ENCODE peak calls at places on chromosomes 6 and 20, in ten cellular contexts. One of them, this sample, is unnamed.

GRCh38 chr6:52729594-52729993 is 33.7 kb downstream of the GSTA2 start:
- DNase-seq in esophagus muscularis mucosa: no peak
- DNase-seq in endothelial cell of umbilical vein: no peak
- DNase-seq in psoas muscle: no peak
- DNase-seq in endodermal cell: no peak
- DNase-seq in BJ: no peak
- DNase-seq in IMR-90: no peak
- DNase-seq in fibroblast of lung: no peak
- DNase-seq in mammary epithelial cell: no peak
- DNase-seq in heart left ventricle: no peak
- DNase-seq in this sample: no peak

GRCh38 chr6:26022737-26023136 is 60.1 kb downstream of the TRIM38 start:
- DNase-seq in BJ: no peak
- DNase-seq in endothelial cell of umbilical vein: no peak
- DNase-seq in heart left ventricle: no peak
- DNase-seq in psoas muscle: no peak
- DNase-seq in fibroblast of lung: no peak
- DNase-seq in endodermal cell: no peak
- DNase-seq in IMR-90: no peak
- DNase-seq in mammary epithelial cell: no peak
- DNase-seq in esophagus muscularis mucosa: no peak
- DNase-seq in this sample: no peak

GRCh38 chr20:25389858-25390537 is 637 bp downstream of the ABHD12 start:
- DNase-seq in IMR-90: no peak
- DNase-seq in mammary epithelial cell: no peak
- DNase-seq in BJ: no peak
- DNase-seq in esophagus muscularis mucosa: no peak
- DNase-seq in heart left ventricle: peak; percentile 49
- DNase-seq in psoas muscle: peak; percentile 37
- DNase-seq in endothelial cell of umbilical vein: peak; percentile 34
- DNase-seq in endodermal cell: peak; percentile 82
- DNase-seq in fibroblast of lung: no peak
- DNase-seq in this sample: no peak

GRCh38 chr6:127022297-127022696 is 96.2 kb upstream of the RSPO3 start:
- DNase-seq in heart left ventricle: no peak
- DNase-seq in endodermal cell: no peak
- DNase-seq in endothelial cell of umbilical vein: no peak
- DNase-seq in mammary epithelial cell: no peak
- DNase-seq in IMR-90: no peak
- DNase-seq in esophagus muscularis mucosa: no peak
- DNase-seq in fibroblast of lung: peak; percentile 66
- DNase-seq in psoas muscle: no peak
- DNase-seq in BJ: peak; percentile 5
- DNase-seq in this sample: no peak

GRCh38 chr6:42068173-42068572 is 17.8 kb downstream of the TAF8 start:
- DNase-seq in heart left ventricle: peak; percentile 75
- DNase-seq in IMR-90: no peak
- DNase-seq in endothelial cell of umbilical vein: no peak
- DNase-seq in BJ: no peak
- DNase-seq in endodermal cell: no peak
- DNase-seq in psoas muscle: no peak
- DNase-seq in fibroblast of lung: no peak
- DNase-seq in mammary epithelial cell: no peak
- DNase-seq in esophagus muscularis mucosa: no peak
- DNase-seq in this sample: no peak

GRCh38 chr20:31945319-31945718 is 6.5 kb downstream of the PDRG1 start:
- DNase-seq in esophagus muscularis mucosa: no peak
- DNase-seq in IMR-90: no peak
- DNase-seq in BJ: no peak
- DNase-seq in psoas muscle: no peak
- DNase-seq in mammary epithelial cell: no peak
- DNase-seq in endodermal cell: no peak
- DNase-seq in fibroblast of lung: no peak
- DNase-seq in heart left ventricle: no peak
- DNase-seq in endothelial cell of umbilical vein: no peak
- DNase-seq in this sample: no peak

GRCh38 chr6:139638179-139638872 is 263.9 kb upstream of the CITED2 start:
- DNase-seq in endothelial cell of umbilical vein: no peak
- DNase-seq in psoas muscle: no peak
- DNase-seq in endodermal cell: no peak
- DNase-seq in mammary epithelial cell: no peak
- DNase-seq in BJ: no peak
- DNase-seq in fibroblast of lung: no peak
- DNase-seq in IMR-90: no peak
- DNase-seq in heart left ventricle: no peak
- DNase-seq in esophagus muscularis mucosa: no peak
- DNase-seq in this sample: no peak

GRCh38 chr20:2402271-2402980 is 21.7 kb downstream of the TGM6 start:
- DNase-seq in fibroblast of lung: peak; percentile 10
- DNase-seq in heart left ventricle: no peak
- DNase-seq in esophagus muscularis mucosa: peak; percentile 82
- DNase-seq in mammary epithelial cell: peak; percentile 68
- DNase-seq in endothelial cell of umbilical vein: peak; percentile 40
- DNase-seq in IMR-90: peak; percentile 51
- DNase-seq in psoas muscle: no peak
- DNase-seq in BJ: peak; percentile 0
- DNase-seq in endodermal cell: no peak
- DNase-seq in this sample: no peak

GRCh38 chr6:31651602-31652191 is 764 bp downstream of the BAG6 start:
- DNase-seq in mammary epithelial cell: peak; percentile 76
- DNase-seq in esophagus muscularis mucosa: peak; percentile 96
- DNase-seq in heart left ventricle: peak; percentile 82
- DNase-seq in BJ: no peak
- DNase-seq in endothelial cell of umbilical vein: peak; percentile 84
- DNase-seq in endodermal cell: no peak
- DNase-seq in IMR-90: peak; percentile 80
- DNase-seq in psoas muscle: no peak
- DNase-seq in fibroblast of lung: peak; percentile 77
- DNase-seq in this sample: peak; percentile 31

GRCh38 chr6:138485586-138486248 is 13.6 kb downstream of the NHSL1 start:
- DNase-seq in endothelial cell of umbilical vein: peak; percentile 36
- DNase-seq in BJ: no peak
- DNase-seq in esophagus muscularis mucosa: no peak
- DNase-seq in IMR-90: no peak
- DNase-seq in psoas muscle: no peak
- DNase-seq in endodermal cell: peak; percentile 66
- DNase-seq in heart left ventricle: no peak
- DNase-seq in mammary epithelial cell: no peak
- DNase-seq in fibroblast of lung: no peak
- DNase-seq in this sample: no peak

GRCh38 chr20:50450961-50451752 is 59.0 kb upstream of the PTPN1 start:
- DNase-seq in heart left ventricle: peak; percentile 50
- DNase-seq in IMR-90: peak; percentile 46
- DNase-seq in esophagus muscularis mucosa: no peak
- DNase-seq in BJ: no peak
- DNase-seq in mammary epithelial cell: peak; percentile 37
- DNase-seq in endodermal cell: peak; percentile 94
- DNase-seq in endothelial cell of umbilical vein: no peak
- DNase-seq in psoas muscle: peak; percentile 41
- DNase-seq in fibroblast of lung: peak; percentile 77
- DNase-seq in this sample: no peak

GRCh38 chr20:36175475-36175995 is 21.0 kb downstream of the EPB41L1 start:
- DNase-seq in psoas muscle: no peak
- DNase-seq in IMR-90: no peak
- DNase-seq in fibroblast of lung: no peak
- DNase-seq in mammary epithelial cell: no peak
- DNase-seq in endothelial cell of umbilical vein: no peak
- DNase-seq in endodermal cell: no peak
- DNase-seq in esophagus muscularis mucosa: no peak
- DNase-seq in heart left ventricle: no peak
- DNase-seq in BJ: no peak
- DNase-seq in this sample: no peak

GRCh38 chr6:159535629-159536028 is 157.4 kb downstream of the SOD2 start:
- DNase-seq in IMR-90: no peak
- DNase-seq in endodermal cell: no peak
- DNase-seq in BJ: no peak
- DNase-seq in endothelial cell of umbilical vein: no peak
- DNase-seq in heart left ventricle: no peak
- DNase-seq in psoas muscle: no peak
- DNase-seq in esophagus muscularis mucosa: peak; percentile 83
- DNase-seq in mammary epithelial cell: no peak
- DNase-seq in fibroblast of lung: no peak
- DNase-seq in this sample: no peak

DNA sequence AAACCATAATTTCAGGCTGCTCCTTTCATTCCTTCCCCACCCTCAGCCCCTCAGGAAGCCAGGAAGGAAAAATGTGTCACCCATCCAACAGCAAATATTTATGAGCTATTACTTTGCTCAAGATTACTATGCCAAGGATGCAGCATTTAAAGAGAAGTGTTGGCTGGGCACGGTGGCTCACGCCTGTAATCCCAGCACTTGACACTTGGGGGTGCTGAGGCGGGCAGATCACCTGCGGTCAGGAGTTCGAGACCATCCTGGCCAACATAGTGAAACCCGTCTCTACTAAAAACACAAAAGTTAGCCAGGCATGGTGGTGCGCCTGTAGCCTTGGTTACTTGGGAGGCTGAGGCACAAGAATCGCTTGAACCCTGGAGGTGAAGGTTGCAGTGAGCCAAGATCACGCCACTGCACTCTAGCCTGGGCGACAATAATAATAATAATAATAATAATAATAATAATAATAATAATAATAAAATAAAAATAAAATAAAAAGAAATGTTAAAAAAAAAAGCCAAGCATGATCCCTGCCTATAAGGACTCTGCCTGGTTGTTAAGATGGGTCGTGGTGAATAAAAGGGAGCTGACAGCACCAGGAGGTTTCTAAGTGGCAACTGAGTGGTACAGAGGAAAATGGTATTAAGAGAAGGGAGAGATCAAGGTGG is 20.5 kb upstream of the TIAM2 start:
- DNase-seq in endodermal cell: peak; percentile 70
- DNase-seq in heart left ventricle: no peak
- DNase-seq in IMR-90: no peak
- DNase-seq in BJ: no peak
- DNase-seq in fibroblast of lung: no peak
- DNase-seq in psoas muscle: no peak
- DNase-seq in mammary epithelial cell: no peak
- DNase-seq in esophagus muscularis mucosa: no peak
- DNase-seq in endothelial cell of umbilical vein: peak; percentile 24
- DNase-seq in this sample: no peak
- TF ChIP-seq CTCF in endodermal cell: peak; percentile 64
- TF ChIP-seq CTCF in heart left ventricle: no peak
- TF ChIP-seq CTCF in IMR-90: no peak
- TF ChIP-seq CTCF in BJ: no peak
- TF ChIP-seq CTCF in fibroblast of lung: no peak
- TF ChIP-seq CTCF in psoas muscle: no peak
- TF ChIP-seq CTCF in mammary epithelial cell: no peak
- TF ChIP-seq CTCF in esophagus muscularis mucosa: no peak
- TF ChIP-seq CTCF in endothelial cell of umbilical vein: peak; percentile 15
- TF ChIP-seq CTCF in this sample: no peak

GRCh38 chr6:134171517-134171916 is 119.1 kb upstream of the SLC2A12 start:
- DNase-seq in fibroblast of lung: peak; percentile 18
- DNase-seq in heart left ventricle: no peak
- DNase-seq in psoas muscle: no peak
- DNase-seq in IMR-90: peak; percentile 49
- DNase-seq in endothelial cell of umbilical vein: no peak
- DNase-seq in BJ: no peak
- DNase-seq in endodermal cell: no peak
- DNase-seq in esophagus muscularis mucosa: no peak
- DNase-seq in mammary epithelial cell: peak; percentile 41
- DNase-seq in this sample: no peak
- H3K4me3 ChIP-seq in fibroblast of lung: peak overlapping the region; percentile 11
- H3K4me3 ChIP-seq in heart left ventricle: no peak overlapping the region
- H3K4me3 ChIP-seq in psoas muscle: peak overlapping the region; percentile 90
- H3K4me3 ChIP-seq in IMR-90: peak overlapping the region; percentile 62
- H3K4me3 ChIP-seq in endothelial cell of umbilical vein: peak overlapping the region; percentile 98
- H3K4me3 ChIP-seq in BJ: peak overlapping the region; percentile 79
- H3K4me3 ChIP-seq in endodermal cell: no peak overlapping the region
- H3K4me3 ChIP-seq in esophagus muscularis mucosa: peak overlapping the region; percentile 66
- H3K4me3 ChIP-seq in mammary epithelial cell: peak overlapping the region; percentile 97
- H3K4me3 ChIP-seq in this sample: peak overlapping the region; percentile 79

GRCh38 chr20:46330831-46331371 is 22.6 kb upstream of the CDH22 start:
- DNase-seq in esophagus muscularis mucosa: no peak
- DNase-seq in mammary epithelial cell: no peak
- DNase-seq in endothelial cell of umbilical vein: no peak
- DNase-seq in fibroblast of lung: no peak
- DNase-seq in BJ: no peak
- DNase-seq in psoas muscle: no peak
- DNase-seq in heart left ventricle: no peak
- DNase-seq in endodermal cell: no peak
- DNase-seq in IMR-90: no peak
- DNase-seq in this sample: no peak
- H3K27me3 ChIP-seq in esophagus muscularis mucosa: peaks cover 19% of the 10 kb centered on the region
- H3K27me3 ChIP-seq in mammary epithelial cell: no peaks in the 10 kb centered on the region
- H3K27me3 ChIP-seq in endothelial cell of umbilical vein: peaks cover 9% of the 10 kb centered on the region
- H3K27me3 ChIP-seq in fibroblast of lung: peaks cover 23% of the 10 kb centered on the region
- H3K27me3 ChIP-seq in BJ: peaks cover 34% of the 10 kb centered on the region
- H3K27me3 ChIP-seq in psoas muscle: no peaks in the 10 kb centered on the region
- H3K27me3 ChIP-seq in heart left ventricle: peaks cover 16% of the 10 kb centered on the region
- H3K27me3 ChIP-seq in endodermal cell: peaks cover 4% of the 10 kb centered on the region
- H3K27me3 ChIP-seq in IMR-90: peaks cover 72% of the 10 kb centered on the region
- H3K27me3 ChIP-seq in this sample: peaks cover 66% of the 10 kb centered on the region

GRCh38 chr6:63573140-63573898 is 1.0 kb downstream of the LOC128125822 start:
- DNase-seq in endothelial cell of umbilical vein: peak; percentile 75
- DNase-seq in BJ: peak; percentile 16
- DNase-seq in psoas muscle: peak; percentile 73
- DNase-seq in mammary epithelial cell: peak; percentile 95
- DNase-seq in heart left ventricle: peak; percentile 73
- DNase-seq in fibroblast of lung: peak; percentile 72
- DNase-seq in esophagus muscularis mucosa: peak; percentile 93
- DNase-seq in IMR-90: peak; percentile 55
- DNase-seq in endodermal cell: peak; percentile 96
- DNase-seq in this sample: no peak

GRCh38 chr6:63573899-63574553 is 1.7 kb downstream of the LOC128125822 start:
- DNase-seq in IMR-90: peak; percentile 64
- DNase-seq in esophagus muscularis mucosa: no peak
- DNase-seq in fibroblast of lung: peak; percentile 68
- DNase-seq in psoas muscle: peak; percentile 23
- DNase-seq in endothelial cell of umbilical vein: peak; percentile 77
- DNase-seq in BJ: no peak
- DNase-seq in heart left ventricle: no peak
- DNase-seq in endodermal cell: peak; percentile 75
- DNase-seq in mammary epithelial cell: peak; percentile 47
- DNase-seq in this sample: no peak

GRCh38 chr6:63572733-63573139 is 456 bp downstream of the LOC128125822 start:
- DNase-seq in heart left ventricle: peak; percentile 53
- DNase-seq in psoas muscle: no peak
- DNase-seq in BJ: no peak
- DNase-seq in IMR-90: no peak
- DNase-seq in mammary epithelial cell: no peak
- DNase-seq in endothelial cell of umbilical vein: no peak
- DNase-seq in fibroblast of lung: no peak
- DNase-seq in endodermal cell: no peak
- DNase-seq in esophagus muscularis mucosa: no peak
- DNase-seq in this sample: no peak

GRCh38 chr6:63576147-63576772 is 4.0 kb downstream of the LOC128125822 start:
- DNase-seq in mammary epithelial cell: no peak
- DNase-seq in heart left ventricle: no peak
- DNase-seq in BJ: no peak
- DNase-seq in esophagus muscularis mucosa: no peak
- DNase-seq in endothelial cell of umbilical vein: no peak
- DNase-seq in fibroblast of lung: no peak
- DNase-seq in IMR-90: no peak
- DNase-seq in endodermal cell: no peak
- DNase-seq in psoas muscle: no peak
- DNase-seq in this sample: no peak

DNA sequence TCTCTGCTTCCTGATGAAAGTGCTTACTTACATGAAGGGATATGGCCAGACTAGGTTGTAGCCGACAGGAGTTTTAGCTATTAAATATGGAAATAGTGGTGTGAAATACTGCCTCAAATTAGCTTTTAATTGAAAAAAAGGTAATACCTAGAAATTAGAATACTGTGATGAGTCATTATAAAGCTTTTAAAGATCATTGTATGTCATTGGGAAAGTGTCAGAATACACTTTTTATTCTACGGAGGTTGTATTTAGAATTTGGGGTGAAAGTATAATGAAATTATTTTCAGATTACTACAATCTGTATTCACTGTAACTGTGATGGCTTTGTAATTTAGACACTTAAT is 2.2 kb downstream of the LOC128125822 start:
- DNase-seq in mammary epithelial cell: no peak
- DNase-seq in endothelial cell of umbilical vein: no peak
- DNase-seq in BJ: no peak
- DNase-seq in endodermal cell: no peak
- DNase-seq in IMR-90: no peak
- DNase-seq in esophagus muscularis mucosa: no peak
- DNase-seq in psoas muscle: no peak
- DNase-seq in fibroblast of lung: no peak
- DNase-seq in heart left ventricle: no peak
- DNase-seq in this sample: no peak
- TF ChIP-seq CTCF in mammary epithelial cell: no peak
- TF ChIP-seq CTCF in endothelial cell of umbilical vein: no peak
- TF ChIP-seq CTCF in BJ: no peak
- TF ChIP-seq CTCF in endodermal cell: no peak
- TF ChIP-seq CTCF in IMR-90: no peak
- TF ChIP-seq CTCF in esophagus muscularis mucosa: no peak
- TF ChIP-seq CTCF in psoas muscle: no peak
- TF ChIP-seq CTCF in fibroblast of lung: no peak
- TF ChIP-seq CTCF in heart left ventricle: no peak
- TF ChIP-seq CTCF in this sample: no peak